ENCODE peak calls at places on chromosomes 5 and 9, in six cellular contexts. M, E, N, J, Z and H are unnamed samples.

GRCh38 chr9:96071245-96072124 is 196.0 kb downstream of the ERCC6L2 start:
- DNase-seq in M (no peak), E (no peak), N (no peak), J (no peak), Z (peak; percentile 27), H (no peak)

GRCh38 chr5:43000914-43001313 is 39.2 kb downstream of the ANXA2R start:
- DNase-seq in M (no peak), E (peak; percentile 42), N (no peak), J (no peak), Z (no peak), H (no peak)

GRCh38 chr9:4508246-4508906 is 18.1 kb downstream of the SLC1A1 start:
- DNase-seq in M (no peak), E (no peak), N (no peak), J (no peak), Z (no peak), H (no peak)

GRCh38 chr9:86838883-86839497 is 108.3 kb downstream of the GAS1 start:
- DNase-seq in M (peak; percentile 45), E (no peak), N (no peak), J (no peak), Z (no peak), H (peak; percentile 30)

GRCh38 chr5:82265052-82265451 is 13.1 kb downstream of the RPS23 start:
- DNase-seq in M (no peak), E (no peak), N (no peak), J (no peak), Z (no peak), H (no peak)

GRCh38 chr9:94140791-94141790 is 56.8 kb downstream of the PTPDC1 start:
- DNase-seq in M (no peak), E (no peak), N (no peak), J (no peak), Z (no peak), H (no peak)

GRCh38 chr9:100933656-100934055 is 94.9 kb upstream of the PLPPR1 start:
- DNase-seq in M (no peak), E (no peak), N (no peak), J (no peak), Z (no peak), H (no peak)

GRCh38 chr5:69331528-69332445 is 814 bp downstream of the CCDC125 start:
- DNase-seq in M (no peak), E (no peak), N (no peak), J (no peak), Z (no peak), H (peak; percentile 29)

GRCh38 chr9:75148551-75148950 is 60.2 kb downstream of the OSTF1 start:
- DNase-seq in M (no peak), E (no peak), N (no peak), J (peak; percentile 12), Z (no peak), H (no peak)

GRCh38 chr9:109232449-109232848 is 65.4 kb upstream of the FRRS1L start:
- DNase-seq in M (no peak), E (no peak), N (no peak), J (no peak), Z (no peak), H (no peak)

GRCh38 chr9:99819484-99820329 is 2.0 kb upstream of the NR4A3 start:
- DNase-seq in M (peak; percentile 94), E (peak; percentile 98), N (peak; percentile 98), J (peak; percentile 94), Z (peak; percentile 87), H (peak; percentile 94)
- TF ChIP-seq POLR2A in M (peak; percentile 72), E (peak; percentile 62), N (peak; percentile 53), J (peak; percentile 73), Z (peak; percentile 90), H (peak; percentile 97)

DNA sequence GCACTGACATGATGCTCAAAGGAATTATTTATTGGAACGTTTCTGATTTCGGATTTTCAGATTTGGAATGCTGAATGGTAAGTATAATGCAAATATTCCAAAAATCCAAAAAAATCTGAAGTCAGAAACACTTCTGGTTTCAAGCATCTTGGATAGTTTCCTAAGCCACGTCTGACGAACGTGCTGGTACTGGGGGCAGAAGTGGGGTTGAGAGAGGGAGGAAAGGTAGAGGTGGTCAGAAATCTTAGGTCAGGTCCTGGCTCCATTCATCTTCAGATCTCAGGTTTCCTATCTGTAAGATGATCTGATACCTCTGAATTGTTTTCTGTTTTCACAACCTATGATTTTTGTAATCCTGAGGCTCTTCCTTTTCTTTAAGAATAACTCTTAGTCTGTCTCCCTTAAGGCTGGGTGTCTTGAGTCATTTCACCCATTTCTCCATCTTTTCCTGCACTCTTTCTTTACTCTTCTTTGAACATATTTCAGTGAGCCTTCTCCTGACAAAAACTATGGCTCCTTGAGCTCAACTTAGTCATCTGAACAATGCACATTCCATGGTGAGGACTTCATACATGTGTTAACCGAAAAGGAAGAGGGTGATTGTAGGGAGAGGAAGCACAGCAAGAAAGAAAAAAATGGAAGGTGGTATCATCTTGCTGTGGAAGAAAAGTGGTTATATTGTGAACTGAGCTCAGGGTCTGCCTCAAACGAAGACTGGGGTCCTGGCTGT is 3.3 kb downstream of the SGCD start:
- DNase-seq in M (no peak), E (no peak), N (no peak), J (no peak), Z (no peak), H (no peak)
- H3K4me1 ChIP-seq in M (no peaks in the 10 kb centered on the region), E (peaks cover 11% of the 10 kb centered on the region), N (peaks cover 36% of the 10 kb centered on the region), J (peaks cover 1% of the 10 kb centered on the region), Z (no peaks in the 10 kb centered on the region), H (no peaks in the 10 kb centered on the region)

GRCh38 chr5:34929720-34930526 is 564 bp downstream of the DNAJC21 start:
- DNase-seq in M (peak; percentile 85), E (peak; percentile 88), N (peak; percentile 95), J (peak; percentile 70), Z (peak; percentile 84), H (peak; percentile 96)
- TF ChIP-seq POLR2A in M (peak; percentile 40), E (no peak), N (no peak), J (peak; percentile 8), Z (peak; percentile 69), H (peak; percentile 77)

DNA sequence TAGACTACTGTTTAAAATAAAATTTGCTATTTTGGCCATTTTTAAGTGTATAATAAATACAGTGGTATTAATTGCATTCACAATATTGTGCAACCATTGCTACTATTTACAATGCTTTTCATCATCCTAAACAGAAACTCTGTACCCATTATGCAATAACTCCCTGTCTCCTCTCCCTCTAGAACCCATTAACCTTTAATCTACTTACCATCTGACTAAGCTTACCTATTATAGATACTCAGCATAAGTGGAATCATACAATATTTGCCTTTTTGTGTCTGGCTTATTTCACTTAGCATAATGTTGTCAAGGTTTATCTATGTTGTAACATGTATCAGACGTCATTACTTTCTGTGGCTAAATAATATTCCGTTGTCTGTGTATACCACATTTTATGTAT is 25.9 kb downstream of the CD14 start:
- DNase-seq in M (no peak), E (no peak), N (no peak), J (no peak), Z (no peak), H (no peak)
- H3K4me1 ChIP-seq in M (no peaks in the 10 kb centered on the region), E (peaks cover 6% of the 10 kb centered on the region), N (no peaks in the 10 kb centered on the region), J (no peaks in the 10 kb centered on the region), Z (peaks cover 6% of the 10 kb centered on the region), H (no peaks in the 10 kb centered on the region)

GRCh38 chr9:63817622-63818518 is 1467.1 kb downstream of the FOXD4L5 start:
- DNase-seq in M (peak; percentile 36), E (peak; percentile 98), N (peak; percentile 97), J (peak; percentile 18), Z (peak; percentile 12), H (peak; percentile 45)

DNA sequence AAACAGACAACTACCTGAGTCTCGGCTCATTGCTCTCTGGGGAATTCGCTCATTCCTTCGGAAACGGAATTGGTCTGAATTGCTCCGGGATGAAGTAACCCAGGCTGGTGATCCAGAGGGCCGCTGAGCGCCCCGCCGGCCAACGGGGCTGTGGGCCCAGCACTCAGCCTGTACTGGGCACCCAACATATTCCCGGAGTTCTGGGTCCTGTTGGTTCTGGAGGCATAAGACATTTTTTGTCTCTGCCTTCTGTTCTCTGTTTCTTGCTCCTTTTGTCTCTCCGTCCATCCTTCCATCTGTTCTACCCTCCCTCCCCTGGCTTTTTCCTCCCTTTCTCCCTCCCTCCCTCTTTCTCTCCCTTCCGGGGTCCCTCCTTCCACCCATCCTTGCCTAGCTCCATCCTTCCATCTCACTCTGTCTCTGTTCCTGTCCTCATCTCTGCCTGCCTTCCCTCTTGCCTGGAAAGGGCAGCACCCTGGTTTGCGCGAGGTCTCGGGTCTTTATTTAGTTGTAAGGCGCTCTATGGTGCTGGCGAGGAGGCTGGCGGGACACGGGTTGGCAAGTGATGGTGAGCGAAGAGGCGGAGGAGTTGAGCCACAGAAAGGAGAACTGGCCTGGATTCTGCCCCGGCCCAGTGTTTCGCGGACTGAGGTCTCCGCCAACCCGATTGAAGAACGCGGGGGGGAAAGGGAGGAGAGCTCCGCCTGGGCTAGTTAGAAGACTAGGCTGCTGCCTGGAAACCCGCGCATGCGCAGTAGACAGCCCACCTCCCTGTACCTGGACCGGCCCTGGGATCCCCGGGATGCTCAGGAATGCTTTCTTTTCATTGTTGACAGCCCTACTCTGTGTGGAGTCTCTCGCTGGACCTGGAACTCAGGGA is 1468.0 kb downstream of the FOXD4L5 start:
- DNase-seq in M (peak; percentile 39), E (peak; percentile 96), N (peak; percentile 97), J (peak; percentile 29), Z (peak; percentile 55), H (peak; percentile 84)
- TF ChIP-seq POLR2A in M (no peak), E (no peak), N (no peak), J (no peak), Z (no peak), H (no peak)

GRCh38 chr9:127873223-127873691 is 4.2 kb downstream of the AK1 start:
- DNase-seq in M (no peak), E (no peak), N (no peak), J (peak; percentile 17), Z (no peak), H (no peak)

GRCh38 chr9:127875306-127875966 is 2.0 kb downstream of the AK1 start:
- DNase-seq in M (no peak), E (no peak), N (no peak), J (peak; percentile 57), Z (no peak), H (no peak)

GRCh38 chr9:127872492-127873222 is 4.8 kb downstream of the AK1 start:
- DNase-seq in M (no peak), E (no peak), N (no peak), J (no peak), Z (no peak), H (no peak)

GRCh38 chr9:127874301-127875216 is 2.9 kb downstream of the AK1 start:
- DNase-seq in M (no peak), E (no peak), N (no peak), J (peak; percentile 40), Z (no peak), H (no peak)

GRCh38 chr9:127873886-127874285 is 3.6 kb downstream of the AK1 start:
- DNase-seq in M (peak; percentile 79), E (no peak), N (no peak), J (peak; percentile 60), Z (no peak), H (peak; percentile 76)
- H3K4me1 ChIP-seq in M (no peaks in the 10 kb centered on the region), E (peaks cover 63% of the 10 kb centered on the region), N (peaks cover 70% of the 10 kb centered on the region), J (peaks cover 37% of the 10 kb centered on the region), Z (peaks cover 22% of the 10 kb centered on the region), H (peaks cover 45% of the 10 kb centered on the region)